ENCODE peak calls at places on chromosomes 3 and 15, in six cellular contexts. D, X, L, K, R and U are unnamed samples.

GRCh38 chr3:171257251-171258179 is 202.7 kb downstream of the TNIK start:
- DNase-seq in D (no peak), X (no peak), L (peak), K (no peak), R (no peak), U (no peak)

GRCh38 chr3:39671116-39671515 is 138.3 kb upstream of the MYRIP start:
- DNase-seq in D (peak), X (no peak), L (no peak), K (no peak), R (no peak), U (no peak)

GRCh38 chr3:130465486-130465885 is 51.5 kb upstream of the COL6A6 start:
- DNase-seq in D (peak), X (no peak), L (no peak), K (no peak), R (no peak), U (no peak)

GRCh38 chr15:45871121-45871855 is 236.5 kb downstream of the SQOR start:
- DNase-seq in D (no peak), X (no peak), L (no peak), K (no peak), R (no peak), U (no peak)

GRCh38 chr15:65791335-65792129 is 561 bp downstream of the DENND4A start:
- DNase-seq in D (peak), X (no peak), L (no peak), K (peak), R (peak), U (peak)

GRCh38 chr15:85579957-85580694 is 199.7 kb downstream of the AKAP13 start:
- DNase-seq in D (peak), X (no peak), L (peak), K (peak), R (no peak), U (peak)

GRCh38 chr3:133572158-133573053 is 1.1 kb upstream of the CDV3 start:
- DNase-seq in D (peak), X (no peak), L (peak), K (no peak), R (peak), U (no peak)

GRCh38 chr15:80241508-80241907 is 10.5 kb downstream of the CTXND1 start:
- DNase-seq in D (no peak), X (no peak), L (no peak), K (no peak), R (no peak), U (no peak)